ENCODE peak calls at places on chromosomes 13 and 19, in ten cellular contexts. K is Peyer's patch, M is GM23338, Z is neural progenitor cell, S is IMR-90, I is fibroblast of lung, E is tibial artery, G is body of pancreas, U is kidney, H is heart left ventricle. D is an unnamed sample.

GRCh38 chr13:70171151-70171550 is 62.9 kb upstream of the KLHL1 start:
- DNase-seq in K (no peak), Z (no peak), U (no peak), E (no peak), I (no peak), S (no peak), H (no peak), G (no peak), M (no peak), D (no peak)

GRCh38 chr13:71968025-71968424 is 101.0 kb upstream of the DACH1 start:
- DNase-seq in M (peak; percentile 78), K (no peak), E (no peak), H (no peak), U (no peak), G (no peak), S (no peak), Z (peak; percentile 77), I (peak; percentile 25), D (no peak)

GRCh38 chr19:50670102-50670380 is 20.8 kb downstream of the C19orf81 start:
- DNase-seq in S (no peak), H (no peak), G (no peak), U (no peak), Z (no peak), I (no peak), K (no peak), E (no peak), M (no peak), D (no peak)

GRCh38 chr13:76825415-76825814 is 60.8 kb downstream of the KCTD12 start:
- DNase-seq in U (no peak), Z (no peak), E (no peak), H (no peak), M (no peak), I (peak; percentile 30), G (no peak), S (peak; percentile 33), K (no peak), D (no peak)

GRCh38 chr19:1168877-1169791 is 4.9 kb downstream of the SBNO2 start:
- DNase-seq in M (no peak), Z (no peak), U (peak; percentile 85), I (peak; percentile 75), E (no peak), H (no peak), G (peak; percentile 55), S (peak; percentile 85), K (peak; percentile 76), D (no peak)

GRCh38 chr19:1825909-1826556 is 14.0 kb upstream of the ATP8B3 start:
- DNase-seq in I (peak; percentile 47), U (no peak), M (peak; percentile 92), Z (peak; percentile 89), G (peak; percentile 81), S (peak; percentile 56), H (peak; percentile 69), K (peak; percentile 86), E (peak; percentile 80), D (peak; percentile 36)

GRCh38 chr13:40208517-40208916 is 457.9 kb downstream of the FOXO1 start:
- DNase-seq in K (no peak), U (no peak), I (no peak), S (no peak), E (no peak), Z (no peak), H (no peak), G (no peak), M (no peak), D (no peak)

GRCh38 chr13:40640845-40641458 is 25.5 kb downstream of the FOXO1 start:
- DNase-seq in G (no peak), Z (no peak), M (no peak), S (no peak), E (no peak), K (no peak), H (no peak), I (no peak), U (no peak), D (no peak)

GRCh38 chr19:1725100-1726064 is 27.9 kb upstream of the ONECUT3 start:
- DNase-seq in E (no peak), S (peak; percentile 28), U (no peak), M (peak; percentile 89), K (no peak), H (peak; percentile 21), G (peak; percentile 79), I (peak; percentile 37), Z (peak; percentile 94), D (no peak)

GRCh38 chr13:98478134-98479129 is 98.5 kb downstream of the STK24 start:
- DNase-seq in M (peak; percentile 74), U (no peak), I (peak; percentile 88), H (no peak), G (no peak), K (no peak), Z (peak; percentile 93), S (peak; percentile 36), E (no peak), D (no peak)

GRCh38 chr13:29522044-29522685 is 73.3 kb downstream of the SLC7A1 start:
- DNase-seq in G (no peak), U (no peak), Z (no peak), I (peak; percentile 91), M (no peak), E (peak; percentile 72), K (no peak), S (peak; percentile 61), H (no peak), D (no peak)

GRCh38 chr19:53365899-53366493 is 491 bp downstream of the ZNF525 start:
- DNase-seq in E (no peak), K (no peak), I (no peak), G (peak; percentile 39), H (no peak), Z (peak; percentile 66), M (peak; percentile 68), U (no peak), S (no peak), D (no peak)

GRCh38 chr19:47158879-47159509 is 28.4 kb downstream of the SAE1 start:
- DNase-seq in K (no peak), I (peak; percentile 78), S (peak; percentile 15), G (no peak), H (no peak), U (no peak), Z (no peak), E (no peak), M (no peak), D (no peak)

GRCh38 chr19:11130824-11131455 is 24.6 kb downstream of the SPC24 start:
- DNase-seq in H (peak; percentile 83), I (peak; percentile 41), M (peak; percentile 85), E (peak; percentile 90), G (peak; percentile 88), K (peak; percentile 92), Z (peak; percentile 75), U (peak; percentile 90), S (peak; percentile 73), D (peak; percentile 45)

GRCh38 chr13:34364633-34365032 is 546.7 kb downstream of the RFC3 start:
- DNase-seq in Z (no peak), U (no peak), K (no peak), M (no peak), S (peak; percentile 16), I (peak; percentile 51), H (no peak), G (no peak), E (no peak), D (no peak)

GRCh38 chr13:79548886-79549285 is 67.9 kb downstream of the NDFIP2 start:
- DNase-seq in M (no peak), H (no peak), Z (no peak), I (no peak), E (no peak), S (peak; percentile 11), K (no peak), U (no peak), G (no peak), D (no peak)
- TF ChIP-seq CTCF in M (no peak), H (no peak), Z (peak; percentile 50), I (no peak), E (no peak), S (peak; percentile 43), K (no peak), U (no peak), G (no peak), D (peak; percentile 50)

GRCh38 chr19:4908311-4908710 is 990 bp upstream of the UHRF1 start:
- DNase-seq in S (no peak), K (no peak), M (peak; percentile 44), U (no peak), G (no peak), E (no peak), Z (no peak), I (no peak), H (no peak), D (no peak)
- H3K27ac ChIP-seq in S (no peak overlapping the region), K (no peak overlapping the region), M (no peak overlapping the region), U (no peak overlapping the region), G (no peak overlapping the region), E (no peak overlapping the region), Z (no peak overlapping the region), I (no peak overlapping the region), H (no peak overlapping the region), D (no peak overlapping the region)

DNA sequence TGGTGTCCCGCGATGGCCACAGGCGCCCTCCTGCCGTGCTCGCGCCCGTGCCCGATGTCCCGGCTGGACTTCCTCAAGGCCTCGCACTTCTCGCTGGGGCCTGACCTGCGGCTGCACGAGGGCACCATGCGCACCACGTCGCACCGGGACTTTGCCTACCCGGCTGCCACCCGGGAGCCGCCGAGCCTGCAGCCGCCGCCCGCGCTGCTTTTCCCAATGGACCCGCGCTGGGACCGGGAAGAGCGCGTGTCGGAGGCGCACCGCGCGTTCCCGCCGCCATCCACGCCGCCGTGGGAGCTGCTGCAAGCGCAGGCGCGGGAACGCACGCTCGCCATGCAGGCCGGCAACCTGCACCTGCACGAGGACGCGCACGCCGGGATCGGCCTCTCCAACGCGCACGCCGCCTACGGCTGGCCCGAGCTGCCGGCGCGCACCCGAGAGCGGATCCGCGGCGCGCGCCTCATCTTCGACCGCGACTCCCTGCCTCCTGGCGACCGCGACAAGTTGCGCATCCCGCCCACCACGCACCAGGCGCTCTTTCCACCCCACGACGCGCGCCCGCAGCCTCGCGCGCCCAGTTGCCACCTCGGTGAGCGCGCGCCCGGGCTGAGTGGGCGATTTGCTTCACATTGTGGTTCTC is 12.1 kb upstream of the PEX11G start:
- DNase-seq in K (peak; percentile 78), M (peak; percentile 96), H (no peak), E (no peak), U (peak; percentile 75), S (peak; percentile 46), G (peak; percentile 82), I (peak; percentile 73), Z (peak; percentile 94), D (no peak)
- TF ChIP-seq CTCF in K (peak; percentile 8), M (peak; percentile 17), H (no peak), E (no peak), U (no peak), S (no peak), G (no peak), I (no peak), Z (peak; percentile 22), D (no peak)

GRCh38 chr19:38211206-38211605 is 12.8 kb downstream of the DPF1 start:
- DNase-seq in I (no peak), H (no peak), S (no peak), Z (peak; percentile 70), G (no peak), U (no peak), M (peak; percentile 70), K (no peak), E (no peak), D (no peak)
- H3K27ac ChIP-seq in I (no peak overlapping the region), H (no peak overlapping the region), S (no peak overlapping the region), Z (no peak overlapping the region), G (no peak overlapping the region), U (no peak overlapping the region), M (no peak overlapping the region), K (no peak overlapping the region), E (no peak overlapping the region), D (no peak overlapping the region)